ENCODE peak calls at places on chromosomes 5 and 9, in ten cellular contexts. One of them, this sample, is unnamed.

GRCh38 chr5:109703827-109704226 is 14.1 kb downstream of the MAN2A1 start:
- DNase-seq in H9: no peak
- DNase-seq in A549: no peak
- DNase-seq in transverse colon: no peak
- DNase-seq in right cardiac atrium: no peak
- DNase-seq in coronary artery: no peak
- DNase-seq in astrocyte: peak
- DNase-seq in hepatocyte: no peak
- DNase-seq in H1: no peak
- DNase-seq in ovary: no peak
- DNase-seq in this sample: no peak

GRCh38 chr5:34626036-34626435 is 30.1 kb upstream of the RAI14 start:
- DNase-seq in H9: no peak
- DNase-seq in A549: peak
- DNase-seq in transverse colon: no peak
- DNase-seq in right cardiac atrium: no peak
- DNase-seq in coronary artery: no peak
- DNase-seq in astrocyte: peak
- DNase-seq in hepatocyte: no peak
- DNase-seq in H1: no peak
- DNase-seq in ovary: no peak
- DNase-seq in this sample: no peak

GRCh38 chr9:33129886-33130284 is 37.3 kb downstream of the B4GALT1 start:
- DNase-seq in H9: no peak
- DNase-seq in A549: no peak
- DNase-seq in transverse colon: peak
- DNase-seq in right cardiac atrium: no peak
- DNase-seq in coronary artery: no peak
- DNase-seq in astrocyte: no peak
- DNase-seq in hepatocyte: peak
- DNase-seq in H1: no peak
- DNase-seq in ovary: no peak
- DNase-seq in this sample: no peak

GRCh38 chr5:143554194-143554717 is 150.8 kb upstream of the NR3C1 start:
- DNase-seq in H9: no peak
- DNase-seq in A549: peak
- DNase-seq in transverse colon: no peak
- DNase-seq in right cardiac atrium: no peak
- DNase-seq in coronary artery: no peak
- DNase-seq in astrocyte: peak
- DNase-seq in hepatocyte: no peak
- DNase-seq in H1: no peak
- DNase-seq in ovary: no peak
- DNase-seq in this sample: peak

GRCh38 chr5:145568581-145568980 is 266.6 kb downstream of the PRELID2 start:
- DNase-seq in H9: no peak
- DNase-seq in A549: no peak
- DNase-seq in transverse colon: no peak
- DNase-seq in right cardiac atrium: no peak
- DNase-seq in coronary artery: no peak
- DNase-seq in astrocyte: no peak
- DNase-seq in hepatocyte: no peak
- DNase-seq in H1: no peak
- DNase-seq in ovary: no peak
- DNase-seq in this sample: no peak

GRCh38 chr5:90519081-90519480 is 10.3 kb downstream of the LYSMD3 start:
- DNase-seq in H9: no peak
- DNase-seq in A549: no peak
- DNase-seq in transverse colon: no peak
- DNase-seq in right cardiac atrium: no peak
- DNase-seq in coronary artery: no peak
- DNase-seq in astrocyte: no peak
- DNase-seq in hepatocyte: no peak
- DNase-seq in H1: no peak
- DNase-seq in ovary: no peak
- DNase-seq in this sample: no peak

GRCh38 chr9:131402738-131403492 is 9.0 kb downstream of the PRRC2B start:
- DNase-seq in H9: no peak
- DNase-seq in A549: peak
- DNase-seq in transverse colon: peak
- DNase-seq in right cardiac atrium: peak
- DNase-seq in coronary artery: peak
- DNase-seq in astrocyte: peak
- DNase-seq in hepatocyte: peak
- DNase-seq in H1: no peak
- DNase-seq in ovary: peak
- DNase-seq in this sample: no peak

GRCh38 chr5:161547573-161548471 is 1.3 kb upstream of the GABRB2 start:
- DNase-seq in H9: peak
- DNase-seq in A549: no peak
- DNase-seq in transverse colon: peak
- DNase-seq in right cardiac atrium: peak
- DNase-seq in coronary artery: no peak
- DNase-seq in astrocyte: no peak
- DNase-seq in hepatocyte: peak
- DNase-seq in H1: no peak
- DNase-seq in ovary: peak
- DNase-seq in this sample: no peak

GRCh38 chr5:136776022-136776927 is 410.9 kb upstream of the TRPC7 start:
- DNase-seq in H9: no peak
- DNase-seq in A549: no peak
- DNase-seq in transverse colon: no peak
- DNase-seq in right cardiac atrium: no peak
- DNase-seq in coronary artery: no peak
- DNase-seq in astrocyte: peak
- DNase-seq in hepatocyte: peak
- DNase-seq in H1: no peak
- DNase-seq in ovary: no peak
- DNase-seq in this sample: peak

GRCh38 chr9:115691097-115691496 is 462.5 kb upstream of the PAPPA start:
- DNase-seq in H9: no peak
- DNase-seq in A549: peak
- DNase-seq in transverse colon: no peak
- DNase-seq in right cardiac atrium: no peak
- DNase-seq in coronary artery: no peak
- DNase-seq in astrocyte: peak
- DNase-seq in hepatocyte: peak
- DNase-seq in H1: no peak
- DNase-seq in ovary: no peak
- DNase-seq in this sample: peak

GRCh38 chr5:14463629-14464028 is 118.0 kb upstream of the OTULINL start:
- DNase-seq in H9: no peak
- DNase-seq in A549: peak
- DNase-seq in transverse colon: peak
- DNase-seq in right cardiac atrium: no peak
- DNase-seq in coronary artery: no peak
- DNase-seq in astrocyte: peak
- DNase-seq in hepatocyte: peak
- DNase-seq in H1: no peak
- DNase-seq in ovary: no peak
- DNase-seq in this sample: peak

GRCh38 chr9:127867356-127868277 is 9.9 kb downstream of the AK1 start:
- DNase-seq in H9: peak
- DNase-seq in A549: no peak
- DNase-seq in transverse colon: no peak
- DNase-seq in right cardiac atrium: peak
- DNase-seq in coronary artery: no peak
- DNase-seq in astrocyte: no peak
- DNase-seq in hepatocyte: no peak
- DNase-seq in H1: no peak
- DNase-seq in ovary: peak
- DNase-seq in this sample: no peak

GRCh38 chr5:51908215-51908614 is 525.0 kb downstream of the ISL1 start:
- DNase-seq in H9: no peak
- DNase-seq in A549: no peak
- DNase-seq in transverse colon: no peak
- DNase-seq in right cardiac atrium: no peak
- DNase-seq in coronary artery: no peak
- DNase-seq in astrocyte: no peak
- DNase-seq in hepatocyte: no peak
- DNase-seq in H1: no peak
- DNase-seq in ovary: no peak
- DNase-seq in this sample: no peak

GRCh38 chr5:172646716-172647285 is 5.7 kb downstream of the NEURL1B start:
- DNase-seq in H9: peak
- DNase-seq in A549: peak
- DNase-seq in transverse colon: peak
- DNase-seq in right cardiac atrium: peak
- DNase-seq in coronary artery: no peak
- DNase-seq in astrocyte: no peak
- DNase-seq in hepatocyte: peak
- DNase-seq in H1: no peak
- DNase-seq in ovary: no peak
- DNase-seq in this sample: no peak

GRCh38 chr5:172645271-172645670 is 4.2 kb downstream of the NEURL1B start:
- DNase-seq in H9: no peak
- DNase-seq in A549: no peak
- DNase-seq in transverse colon: no peak
- DNase-seq in right cardiac atrium: peak
- DNase-seq in coronary artery: no peak
- DNase-seq in astrocyte: no peak
- DNase-seq in hepatocyte: no peak
- DNase-seq in H1: no peak
- DNase-seq in ovary: no peak
- DNase-seq in this sample: no peak

GRCh38 chr5:172647341-172648007 is 6.4 kb downstream of the NEURL1B start:
- DNase-seq in H9: no peak
- DNase-seq in A549: no peak
- DNase-seq in transverse colon: peak
- DNase-seq in right cardiac atrium: peak
- DNase-seq in coronary artery: no peak
- DNase-seq in astrocyte: no peak
- DNase-seq in hepatocyte: no peak
- DNase-seq in H1: no peak
- DNase-seq in ovary: no peak
- DNase-seq in this sample: no peak

GRCh38 chr5:172648755-172649154 is 7.7 kb downstream of the NEURL1B start:
- DNase-seq in H9: no peak
- DNase-seq in A549: no peak
- DNase-seq in transverse colon: no peak
- DNase-seq in right cardiac atrium: peak
- DNase-seq in coronary artery: no peak
- DNase-seq in astrocyte: no peak
- DNase-seq in hepatocyte: no peak
- DNase-seq in H1: no peak
- DNase-seq in ovary: peak
- DNase-seq in this sample: no peak

GRCh38 chr5:172648008-172648359 is 6.9 kb downstream of the NEURL1B start:
- DNase-seq in H9: no peak
- DNase-seq in A549: no peak
- DNase-seq in transverse colon: no peak
- DNase-seq in right cardiac atrium: peak
- DNase-seq in coronary artery: no peak
- DNase-seq in astrocyte: no peak
- DNase-seq in hepatocyte: peak
- DNase-seq in H1: no peak
- DNase-seq in ovary: no peak
- DNase-seq in this sample: peak
- H3K27ac ChIP-seq in H9: no peak
- H3K27ac ChIP-seq in A549: no peak
- H3K27ac ChIP-seq in transverse colon: peak
- H3K27ac ChIP-seq in right cardiac atrium: peak
- H3K27ac ChIP-seq in coronary artery: no peak
- H3K27ac ChIP-seq in astrocyte: no peak
- H3K27ac ChIP-seq in hepatocyte: peak
- H3K27ac ChIP-seq in H1: no peak
- H3K27ac ChIP-seq in ovary: peak
- H3K27ac ChIP-seq in this sample: peak

DNA sequence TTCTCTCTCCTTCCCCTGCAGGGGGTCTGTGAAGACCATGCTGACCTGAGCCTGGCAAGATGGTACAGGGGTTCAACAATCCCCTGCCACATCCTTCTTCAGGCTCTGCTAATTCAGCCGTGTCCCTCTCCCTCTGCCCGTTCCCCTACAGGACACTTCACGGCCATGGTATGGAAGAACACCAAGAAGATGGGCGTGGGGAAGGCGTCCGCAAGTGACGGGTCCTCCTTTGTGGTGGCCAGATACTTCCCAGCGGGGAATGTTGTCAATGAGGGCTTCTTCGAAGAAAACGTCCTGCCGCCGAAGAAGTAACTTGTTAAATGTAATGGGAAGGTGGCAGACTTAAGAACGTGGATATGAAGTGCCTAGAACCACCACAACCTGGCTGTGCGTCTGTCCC is 7.0 kb upstream of the CCIN start:
- DNase-seq in H9: no peak
- DNase-seq in A549: no peak
- DNase-seq in transverse colon: no peak
- DNase-seq in right cardiac atrium: no peak
- DNase-seq in coronary artery: no peak
- DNase-seq in astrocyte: no peak
- DNase-seq in hepatocyte: no peak
- DNase-seq in H1: no peak
- DNase-seq in ovary: peak
- DNase-seq in this sample: no peak
- H3K27ac ChIP-seq in H9: peak
- H3K27ac ChIP-seq in A549: peak
- H3K27ac ChIP-seq in transverse colon: peak
- H3K27ac ChIP-seq in right cardiac atrium: no peak
- H3K27ac ChIP-seq in coronary artery: peak
- H3K27ac ChIP-seq in astrocyte: peak
- H3K27ac ChIP-seq in hepatocyte: peak
- H3K27ac ChIP-seq in H1: peak
- H3K27ac ChIP-seq in ovary: no peak
- H3K27ac ChIP-seq in this sample: no peak

GRCh38 chr5:68243251-68243650 is 27.7 kb downstream of the PIK3R1 start:
- DNase-seq in H9: no peak
- DNase-seq in A549: no peak
- DNase-seq in transverse colon: no peak
- DNase-seq in right cardiac atrium: no peak
- DNase-seq in coronary artery: no peak
- DNase-seq in astrocyte: no peak
- DNase-seq in hepatocyte: no peak
- DNase-seq in H1: no peak
- DNase-seq in ovary: no peak
- DNase-seq in this sample: no peak
- H3K27ac ChIP-seq in H9: no peak
- H3K27ac ChIP-seq in A549: no peak
- H3K27ac ChIP-seq in transverse colon: peak
- H3K27ac ChIP-seq in right cardiac atrium: no peak
- H3K27ac ChIP-seq in coronary artery: peak
- H3K27ac ChIP-seq in astrocyte: peak
- H3K27ac ChIP-seq in hepatocyte: no peak
- H3K27ac ChIP-seq in H1: no peak
- H3K27ac ChIP-seq in ovary: no peak
- H3K27ac ChIP-seq in this sample: no peak

DNA sequence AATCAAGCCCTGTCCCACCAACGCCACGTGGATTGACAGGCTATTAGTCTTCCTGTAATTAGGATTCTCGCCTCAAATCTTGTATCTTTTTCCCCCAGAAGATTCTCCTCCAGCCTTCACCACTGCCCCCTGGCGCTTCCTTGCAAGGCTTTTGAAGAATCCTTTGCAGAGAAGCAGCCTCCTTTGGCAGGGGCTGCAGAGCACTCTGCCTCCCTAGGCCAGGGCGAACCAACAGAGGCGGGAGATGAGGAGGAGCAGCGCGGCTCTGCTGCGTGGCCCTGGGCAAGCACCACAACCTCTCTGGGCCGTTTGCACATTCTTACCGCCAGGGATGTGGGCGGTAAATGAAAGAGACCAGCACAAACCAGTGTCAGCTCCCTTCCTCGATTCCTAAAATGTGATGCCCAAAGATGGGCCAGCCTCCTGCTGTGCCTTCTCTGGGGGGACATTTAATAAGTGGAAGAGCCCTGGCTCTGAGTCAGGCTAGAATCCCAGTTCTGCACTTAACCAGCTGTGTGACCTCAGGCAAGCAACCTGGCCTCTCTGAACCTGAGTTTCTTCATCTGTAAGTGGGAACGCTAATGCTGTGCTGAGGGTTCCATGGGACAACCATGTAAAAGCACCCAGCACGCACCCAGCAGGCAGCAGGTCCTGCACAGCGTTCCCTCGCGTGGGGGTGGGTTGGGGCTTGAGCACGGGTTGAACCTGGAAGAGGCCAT is 128.6 kb downstream of the KCNIP1 start:
- DNase-seq in H9: peak
- DNase-seq in A549: peak
- DNase-seq in transverse colon: no peak
- DNase-seq in right cardiac atrium: no peak
- DNase-seq in coronary artery: no peak
- DNase-seq in astrocyte: no peak
- DNase-seq in hepatocyte: no peak
- DNase-seq in H1: no peak
- DNase-seq in ovary: no peak
- DNase-seq in this sample: no peak
- H3K27ac ChIP-seq in H9: no peak
- H3K27ac ChIP-seq in A549: no peak
- H3K27ac ChIP-seq in transverse colon: peak
- H3K27ac ChIP-seq in right cardiac atrium: no peak
- H3K27ac ChIP-seq in coronary artery: peak
- H3K27ac ChIP-seq in astrocyte: no peak
- H3K27ac ChIP-seq in hepatocyte: peak
- H3K27ac ChIP-seq in H1: no peak
- H3K27ac ChIP-seq in ovary: peak
- H3K27ac ChIP-seq in this sample: no peak